ENCODE peak calls at places on chromosomes 16 and 17, in seven cellular contexts. I is kidney epithelial cell, Y is heart right ventricle, R is IMR-90, Q is heart left ventricle, T is bronchial epithelial cell, L is AG04450. D is an unnamed sample.

GRCh38 chr16:2835638-2836493 is 5.8 kb downstream of the ZG16B start:
- DNase-seq in I (peak), Y (no peak), R (peak), Q (peak), T (peak), L (peak), D (peak)

GRCh38 chr17:29180051-29180787 is at the start of gene MYO18A:
- DNase-seq in I (no peak), Y (peak), R (peak), Q (peak), T (peak), L (peak), D (peak)

GRCh38 chr16:21628196-21628726 is 24.1 kb downstream of the IGSF6 start:
- DNase-seq in I (no peak), Y (no peak), R (no peak), Q (no peak), T (no peak), L (no peak), D (no peak)

GRCh38 chr16:8620535-8620934 is 963 bp upstream of the METTL22 start:
- DNase-seq in I (no peak), Y (no peak), R (peak), Q (no peak), T (peak), L (no peak), D (peak)

GRCh38 chr16:51752596-51752995 is 601.5 kb upstream of the SALL1 start:
- DNase-seq in I (no peak), Y (no peak), R (no peak), Q (no peak), T (no peak), L (no peak), D (no peak)

GRCh38 chr17:13940858-13941665 is 128.2 kb upstream of the COX10 start:
- DNase-seq in I (no peak), Y (no peak), R (peak), Q (no peak), T (peak), L (no peak), D (peak)

GRCh38 chr16:14303182-14303618 is 232.1 kb downstream of the MRTFB start:
- DNase-seq in I (no peak), Y (no peak), R (peak), Q (peak), T (no peak), L (no peak), D (peak)

GRCh38 chr17:44752953-44753861 is 5.6 kb upstream of the ADAM11 start:
- DNase-seq in I (no peak), Y (no peak), R (no peak), Q (no peak), T (no peak), L (no peak), D (no peak)

GRCh38 chr17:75707096-75707720 is 14.1 kb upstream of the ITGB4 start:
- DNase-seq in I (no peak), Y (peak), R (no peak), Q (peak), T (peak), L (no peak), D (peak)

GRCh38 chr16:2190659-2191445 is 5.6 kb downstream of the CASKIN1 start:
- DNase-seq in I (no peak), Y (no peak), R (no peak), Q (no peak), T (no peak), L (no peak), D (no peak)

GRCh38 chr16:49024016-49024415 is 257.6 kb downstream of the CBLN1 start:
- DNase-seq in I (no peak), Y (no peak), R (no peak), Q (no peak), T (no peak), L (no peak), D (no peak)

GRCh38 chr17:40086150-40087044 is 14.0 kb downstream of the NR1D1 start:
- DNase-seq in I (no peak), Y (peak), R (no peak), Q (peak), T (no peak), L (no peak), D (no peak)

GRCh38 chr16:27426423-27427408 is 24.7 kb downstream of the IL21R start:
- DNase-seq in I (peak), Y (no peak), R (peak), Q (no peak), T (peak), L (peak), D (peak)
- H3K4me3 ChIP-seq in I (no peak), Y (no peak), R (no peak), Q (no peak), T (no peak), L (no peak), D (peak)

GRCh38 chr17:77210331-77210730 is 69.6 kb downstream of the SEC14L1 start:
- DNase-seq in I (no peak), Y (no peak), R (no peak), Q (no peak), T (peak), L (no peak), D (no peak)

GRCh38 chr17:77208217-77208808 is 67.5 kb downstream of the SEC14L1 start:
- DNase-seq in I (no peak), Y (no peak), R (peak), Q (no peak), T (no peak), L (peak), D (no peak)

GRCh38 chr17:77208856-77209255 is 68.1 kb downstream of the SEC14L1 start:
- DNase-seq in I (no peak), Y (no peak), R (peak), Q (no peak), T (no peak), L (no peak), D (no peak)

GRCh38 chr17:77207689-77208216 is 67.0 kb downstream of the SEC14L1 start:
- DNase-seq in I (no peak), Y (no peak), R (no peak), Q (no peak), T (no peak), L (no peak), D (no peak)

DNA sequence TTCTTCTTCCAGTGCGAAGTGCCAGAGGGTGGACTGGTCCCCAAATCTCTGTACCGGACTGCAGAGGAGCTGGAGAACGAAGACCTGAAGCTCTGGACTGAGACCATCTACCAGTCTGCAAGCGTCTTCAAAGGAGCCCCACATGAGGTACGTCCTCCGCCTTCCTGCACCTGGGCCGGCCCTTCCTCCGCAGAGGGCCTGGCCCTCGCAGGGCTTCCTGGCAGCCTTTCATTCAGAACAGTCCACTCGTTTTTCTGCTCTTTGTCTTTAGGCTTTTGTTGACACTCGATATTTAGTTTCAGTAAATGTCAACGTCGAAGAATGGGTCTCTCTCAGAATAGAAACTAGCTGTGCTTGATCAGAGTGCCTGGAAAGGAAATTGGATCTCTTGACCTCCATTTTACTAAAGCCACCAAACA is 68.6 kb downstream of the SEC14L1 start:
- DNase-seq in I (no peak), Y (no peak), R (no peak), Q (no peak), T (no peak), L (no peak), D (no peak)
- H3K4me3 ChIP-seq in I (no peak), Y (no peak), R (no peak), Q (no peak), T (no peak), L (no peak), D (no peak)

DNA sequence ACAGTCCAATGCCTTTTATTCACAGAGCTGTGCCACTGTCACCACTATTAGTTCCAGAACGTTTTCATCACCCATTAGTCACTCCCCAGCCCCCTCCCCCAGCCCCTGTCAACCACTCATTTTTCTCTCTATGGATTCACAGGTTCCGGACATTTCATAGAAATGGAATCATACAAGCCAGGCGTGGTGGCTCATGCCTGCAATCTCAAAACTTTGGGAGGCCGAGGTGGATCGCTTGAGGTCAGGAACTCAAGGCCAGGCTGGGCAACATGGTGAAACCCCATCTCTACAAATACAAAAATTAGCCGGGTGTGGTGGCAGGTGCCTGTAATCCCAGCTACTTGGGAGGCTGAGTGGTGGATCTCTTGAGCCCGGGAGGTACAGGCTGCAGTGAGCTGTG is 759 bp upstream of the PAM16 start:
- DNase-seq in I (no peak), Y (no peak), R (peak), Q (no peak), T (peak), L (no peak), D (no peak)
- H3K4me3 ChIP-seq in I (no peak), Y (no peak), R (no peak), Q (no peak), T (no peak), L (no peak), D (no peak)

DNA sequence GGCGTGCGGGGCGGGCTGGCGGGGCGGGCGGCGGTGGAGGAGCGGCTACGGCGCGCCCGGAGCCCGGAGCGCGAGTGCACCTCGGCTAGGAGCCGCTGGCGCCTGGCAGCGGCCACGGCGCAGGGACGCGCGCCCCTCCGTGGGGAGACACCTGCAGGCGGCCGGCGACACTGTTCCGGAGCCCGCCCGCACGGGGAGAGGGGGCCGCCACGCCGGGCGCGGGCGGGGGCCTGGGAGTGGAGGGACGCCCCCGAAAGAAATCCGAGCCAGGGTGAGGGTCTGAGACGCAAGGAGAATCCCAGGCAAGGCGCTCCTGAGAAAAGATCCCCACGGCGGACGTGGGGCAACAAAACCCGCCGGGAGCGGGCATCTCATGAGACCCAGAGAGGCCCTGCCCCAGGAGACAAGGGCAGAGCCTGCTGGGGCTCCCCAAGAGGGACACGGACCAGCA is at the start of gene GSG1L:
- DNase-seq in I (no peak), Y (no peak), R (no peak), Q (no peak), T (no peak), L (no peak), D (no peak)
- H3K4me3 ChIP-seq in I (no peak), Y (peak), R (no peak), Q (peak), T (no peak), L (no peak), D (no peak)

DNA sequence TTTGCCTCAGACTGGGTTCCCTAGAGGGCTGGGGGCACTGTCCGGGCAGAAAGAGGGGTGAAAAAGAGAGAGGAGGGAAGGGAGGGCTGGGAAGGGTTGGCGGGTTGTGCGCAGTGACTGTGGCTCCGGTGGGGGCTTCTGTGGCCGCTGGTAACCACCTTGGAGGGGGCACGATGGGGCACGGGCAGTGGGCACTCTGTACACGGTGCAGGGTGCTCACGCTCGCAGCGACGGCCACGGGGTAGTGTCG is 591 bp downstream of the PLLP start:
- DNase-seq in I (no peak), Y (no peak), R (no peak), Q (no peak), T (no peak), L (no peak), D (no peak)
- H3K4me3 ChIP-seq in I (peak), Y (peak), R (no peak), Q (peak), T (peak), L (no peak), D (peak)

DNA sequence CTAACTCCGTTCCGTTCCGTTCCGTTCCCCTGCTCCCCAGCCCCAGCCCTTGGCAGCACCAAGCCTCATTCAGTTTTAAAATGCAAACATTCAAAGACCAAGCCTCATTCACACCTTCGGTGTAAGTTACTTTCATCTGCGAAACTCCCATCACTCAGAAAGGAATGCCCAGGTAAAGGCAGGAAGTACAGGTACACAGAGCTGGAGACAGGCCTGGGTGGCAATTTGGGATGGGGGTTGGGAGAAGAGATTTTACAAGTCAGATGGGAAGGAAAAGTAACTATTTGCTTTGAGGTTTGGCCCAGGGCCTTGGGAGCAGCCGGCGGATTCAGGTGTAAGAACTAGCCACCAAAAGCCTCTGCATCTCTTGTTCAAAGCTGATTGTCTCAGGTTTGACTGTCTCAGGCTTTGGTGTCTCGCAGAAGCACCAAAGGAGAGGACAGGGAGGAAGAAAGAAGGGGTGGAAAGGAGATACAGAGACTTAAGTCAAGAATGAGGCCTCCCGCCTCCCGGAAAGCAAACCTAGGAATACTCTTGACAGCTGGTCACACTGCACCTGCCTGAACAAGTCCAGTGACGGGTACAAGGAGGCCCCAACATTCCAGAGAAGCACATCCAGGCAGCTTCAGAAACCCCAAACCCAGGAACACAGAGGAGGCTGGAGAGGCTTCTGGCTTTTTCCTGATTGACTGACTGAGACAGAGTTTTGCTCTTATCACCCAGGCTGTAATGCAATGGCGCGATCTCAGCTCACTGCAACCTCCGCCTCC is 54.7 kb downstream of the NXN start:
- DNase-seq in I (no peak), Y (no peak), R (no peak), Q (no peak), T (peak), L (no peak), D (peak)
- H3K4me3 ChIP-seq in I (no peak), Y (no peak), R (no peak), Q (no peak), T (no peak), L (no peak), D (peak)

GRCh38 chr17:62705781-62706597 is 78.5 kb downstream of the MRC2 start:
- DNase-seq in I (no peak), Y (no peak), R (peak), Q (no peak), T (no peak), L (no peak), D (peak)
- H3K4me3 ChIP-seq in I (peak), Y (peak), R (peak), Q (peak), T (peak), L (peak), D (peak)

GRCh38 chr17:31392002-31392855 is 754 bp downstream of the RAB11FIP4 start:
- DNase-seq in I (no peak), Y (no peak), R (no peak), Q (no peak), T (no peak), L (no peak), D (no peak)
- H3K4me3 ChIP-seq in I (no peak), Y (peak), R (peak), Q (no peak), T (no peak), L (peak), D (peak)

GRCh38 chr16:31134625-31135534 is 647 bp downstream of the PRSS8 start:
- DNase-seq in I (no peak), Y (no peak), R (no peak), Q (no peak), T (peak), L (no peak), D (peak)
- H3K4me3 ChIP-seq in I (peak), Y (no peak), R (no peak), Q (no peak), T (peak), L (no peak), D (peak)